ENCODE peak calls at places on chromosomes 12 and 14, in six cellular contexts. F is A549, E is upper lobe of left lung, A is K562, K is HepG2, L is GM12878. Z is an unnamed sample.

GRCh38 chr12:117045175-117045997 is 53.8 kb downstream of the TESC start:
- ATAC-seq in E (no peak), K (peak), L (no peak), F (no peak), A (no peak), Z (no peak)

GRCh38 chr12:11923067-11923466 is 147.7 kb upstream of the BCL2L14 start:
- ATAC-seq in E (no peak), A (no peak), K (no peak), F (no peak), L (no peak), Z (no peak)

GRCh38 chr14:74085828-74086227 is 1.1 kb downstream of the LIN52 start:
- ATAC-seq in E (no peak), L (peak), F (no peak), A (no peak), K (no peak), Z (no peak)

GRCh38 chr12:9721394-9722092 is 11.4 kb downstream of the CLECL1 start:
- ATAC-seq in L (peak), E (no peak), A (no peak), F (peak), K (no peak), Z (no peak)

GRCh38 chr12:79108962-79109361 is 244.4 kb downstream of the SYT1 start:
- ATAC-seq in A (no peak), L (no peak), K (no peak), E (no peak), F (no peak), Z (no peak)

GRCh38 chr12:118175823-118176447 is 40.0 kb downstream of the PEBP1 start:
- ATAC-seq in E (peak), F (no peak), L (peak), K (no peak), A (no peak), Z (peak)

GRCh38 chr12:65651060-65651459 is 173.2 kb upstream of the HMGA2 start:
- ATAC-seq in E (no peak), F (no peak), K (no peak), A (no peak), L (no peak), Z (no peak)

GRCh38 chr14:72560331-72560730 is 333.6 kb downstream of the DPF3 start:
- ATAC-seq in K (no peak), A (no peak), F (no peak), L (no peak), E (no peak), Z (no peak)

GRCh38 chr12:95262808-95263207 is 45.2 kb downstream of the VEZT start:
- ATAC-seq in K (no peak), L (no peak), E (no peak), F (no peak), A (no peak), Z (peak)

GRCh38 chr12:80837342-80837978 is 100.3 kb downstream of the LIN7A start:
- ATAC-seq in L (peak), K (peak), A (no peak), E (peak), F (peak), Z (no peak)

GRCh38 chr12:49983892-49984291 is 11.1 kb downstream of the AQP6 start:
- ATAC-seq in F (peak), A (peak), K (no peak), E (peak), L (no peak), Z (peak)

GRCh38 chr14:22178330-22178981 is 410.6 kb downstream of the DAD1 start:
- ATAC-seq in F (no peak), A (no peak), L (no peak), K (no peak), E (no peak), Z (peak)

GRCh38 chr12:2856051-2856450 is 788 bp downstream of the TEX52 start:
- ATAC-seq in F (peak), K (no peak), L (no peak), E (no peak), A (no peak), Z (no peak)

GRCh38 chr14:56131004-56131864 is 13.0 kb downstream of the PELI2 start:
- ATAC-seq in E (no peak), A (no peak), K (no peak), F (no peak), L (no peak), Z (no peak)

GRCh38 chr14:95123895-95124579 is 33.3 kb downstream of the DICER1 start:
- ATAC-seq in K (no peak), E (no peak), F (no peak), L (no peak), A (no peak), Z (peak)

GRCh38 chr12:22529281-22530060 is 14.9 kb downstream of the C2CD5 start:
- ATAC-seq in L (peak), K (peak), E (no peak), F (peak), A (peak), Z (no peak)

GRCh38 chr12:56267443-56268071 is 815 bp downstream of the COQ10A start:
- ATAC-seq in A (peak), F (peak), E (peak), L (peak), K (peak), Z (peak)

GRCh38 chr12:121770388-121770787 is 23.1 kb downstream of the RHOF start:
- ATAC-seq in L (no peak), A (no peak), E (no peak), K (peak), F (no peak), Z (no peak)

GRCh38 chr12:48965447-48965846 is 6.1 kb downstream of the WNT10B start:
- ATAC-seq in L (peak), E (no peak), K (peak), A (peak), F (peak), Z (no peak)

GRCh38 chr14:41743140-41743539 is 136.5 kb downstream of the LRFN5 start:
- ATAC-seq in L (no peak), F (no peak), A (no peak), E (no peak), K (no peak), Z (no peak)

GRCh38 chr12:120739821-120740613 is 14.4 kb downstream of the ACADS start:
- ATAC-seq in A (no peak), K (no peak), L (no peak), F (no peak), E (no peak), Z (no peak)

GRCh38 chr12:2504577-2504976 is 290.2 kb upstream of the FKBP4 start:
- ATAC-seq in A (no peak), E (no peak), K (no peak), L (no peak), F (no peak), Z (no peak)

GRCh38 chr12:48084066-48084465 is 21.8 kb downstream of the SENP1 start:
- ATAC-seq in F (no peak), A (no peak), E (no peak), L (no peak), K (no peak), Z (no peak)

GRCh38 chr12:751828-752672 is at the start of gene WNK1:
- ATAC-seq in E (peak), F (peak), K (peak), L (peak), A (peak), Z (peak)
- TF ChIP-seq POLR2A in E (peak), F (peak), K (peak), L (peak), A (peak), Z (peak)

GRCh38 chr12:15590180-15590826 is 198.9 kb downstream of the EPS8 start:
- ATAC-seq in E (peak), A (peak), F (peak), L (peak), K (peak), Z (peak)
- TF ChIP-seq EP300 in E (no peak), A (no peak), F (no peak), L (no peak), K (no peak), Z (no peak)

GRCh38 chr14:78007160-78007559 is 163.0 kb upstream of the NRXN3 start:
- ATAC-seq in L (peak), F (no peak), E (no peak), K (no peak), A (no peak), Z (no peak)

GRCh38 chr14:78010688-78011087 is 159.5 kb upstream of the NRXN3 start:
- ATAC-seq in F (no peak), A (no peak), E (no peak), K (no peak), L (no peak), Z (no peak)

DNA sequence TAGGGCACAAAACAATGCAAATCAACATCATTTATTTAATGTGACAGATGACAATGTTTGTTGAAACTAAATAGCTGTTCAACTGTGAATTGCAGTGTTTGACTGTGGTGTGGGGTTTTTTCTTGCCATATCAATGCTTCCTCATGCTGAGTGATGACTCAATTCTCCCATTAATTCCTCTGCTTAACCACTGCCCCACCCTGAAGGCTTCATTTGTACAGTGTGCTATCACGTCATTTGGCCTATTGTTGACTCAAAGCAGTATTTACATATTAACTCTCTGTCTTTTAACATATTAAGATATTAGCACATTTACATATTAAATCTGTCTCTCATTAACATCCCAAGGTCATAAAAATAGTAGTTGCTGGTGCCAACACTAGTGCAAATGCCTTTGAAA is 164.8 kb upstream of the NRXN3 start:
- ATAC-seq in K (no peak), F (no peak), L (peak), E (no peak), A (peak), Z (no peak)
- TF ChIP-seq POLR2A in K (no peak), F (no peak), L (no peak), E (no peak), A (no peak), Z (no peak)

GRCh38 chr12:93191956-93192355 is 185.8 kb upstream of the NUDT4 start:
- ATAC-seq in F (no peak), L (no peak), K (no peak), E (no peak), A (no peak), Z (peak)
- TF ChIP-seq EP300 in F (no peak), L (no peak), K (no peak), E (no peak), A (no peak), Z (no peak)

DNA sequence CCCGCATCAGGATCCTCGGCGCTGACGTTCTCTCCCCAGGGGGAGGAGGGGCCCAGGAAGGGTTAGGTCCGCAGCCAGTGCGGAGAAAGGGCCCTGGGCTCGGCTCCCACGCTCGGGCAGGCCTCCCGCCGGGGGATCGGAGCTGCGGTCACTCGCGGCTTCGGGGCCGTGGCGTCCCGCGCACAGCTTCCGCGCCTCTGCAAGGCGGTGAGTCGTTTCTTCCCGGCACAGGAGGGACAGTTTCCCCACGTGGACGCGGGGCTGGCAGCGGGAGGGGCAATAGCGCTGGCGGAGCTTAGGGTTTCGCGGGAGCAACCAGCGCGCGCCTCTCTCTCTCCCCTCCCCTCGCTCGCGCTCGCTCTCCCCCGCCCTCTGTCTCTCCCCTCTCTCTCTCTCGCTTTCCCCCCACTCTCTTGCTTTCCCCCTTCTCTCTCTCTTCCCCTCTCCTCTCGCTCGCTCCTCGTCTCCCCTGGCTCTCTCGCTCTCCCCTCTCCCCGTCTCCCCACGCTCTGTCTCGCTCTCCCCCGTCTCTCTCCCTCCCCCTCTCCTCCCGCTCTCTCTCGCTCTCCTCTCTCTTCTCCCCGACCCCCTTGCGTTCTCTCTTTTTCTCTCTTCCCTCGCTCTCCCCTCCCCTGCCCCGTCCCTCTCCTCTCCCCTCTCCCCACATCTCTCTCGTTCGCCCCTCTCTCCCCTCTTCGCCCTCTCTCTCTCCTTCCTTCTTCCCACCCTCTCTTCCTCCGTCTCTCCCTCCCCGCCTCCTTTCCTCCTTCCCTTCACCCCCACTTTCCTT is 12.8 kb upstream of the MAP3K9 start:
- ATAC-seq in A (peak), K (peak), E (peak), L (peak), F (peak), Z (peak)
- TF ChIP-seq POLR2A in A (no peak), K (no peak), E (no peak), L (peak), F (no peak), Z (no peak)

DNA sequence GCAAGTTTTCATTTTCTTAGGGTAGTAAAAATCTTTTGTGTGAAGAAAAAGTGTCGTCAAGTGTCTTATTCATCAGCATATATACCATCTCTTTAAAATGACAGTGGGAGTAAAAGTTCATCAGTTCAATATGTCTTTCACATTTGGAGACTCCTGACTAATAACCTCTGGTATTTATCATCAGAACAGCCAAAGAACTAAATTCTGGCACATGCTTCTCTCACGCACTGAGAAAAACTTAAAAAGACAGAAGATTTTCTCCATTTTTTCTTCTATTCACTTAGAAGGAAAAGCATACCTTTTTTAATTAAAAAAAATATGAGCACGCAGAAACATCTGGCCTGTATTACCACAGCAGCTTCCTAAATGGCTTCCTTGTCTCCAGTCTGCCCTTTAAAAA is 265.7 kb downstream of the AKAP6 start:
- ATAC-seq in A (no peak), K (no peak), F (no peak), E (no peak), L (no peak), Z (no peak)
- TF ChIP-seq EP300 in A (no peak), K (no peak), F (no peak), E (no peak), L (no peak), Z (no peak)

Z was measured in gastroesophageal sphincter.